ENCODE peak calls at places on chromosome 14, in ten cellular contexts. N is A549, B is esophagus squamous epithelium, U is heart left ventricle, S is tibial nerve, D is uterus, V is IMR-90, R is erythroblast, G is GM12878, X is prostate gland. F is an unnamed sample.

GRCh38 chr14:93033983-93034670 is 81.6 kb downstream of the ITPK1 start:
- DNase-seq in N (no peak), B (no peak), U (no peak), S (no peak), D (no peak), V (no peak), R (peak; percentile 18), G (no peak), X (no peak), F (no peak)

GRCh38 chr14:106845286-106846087 is 1319.1 kb downstream of the TMEM121 start:
- DNase-seq in N (peak; percentile 62), B (no peak), U (no peak), S (no peak), D (peak; percentile 30), V (no peak), R (no peak), G (peak; percentile 73), X (peak; percentile 60), F (peak; percentile 84)

GRCh38 chr14:103679351-103679750 is 35.9 kb downstream of the XRCC3 start:
- DNase-seq in N (peak; percentile 38), B (no peak), U (no peak), S (no peak), D (no peak), V (no peak), R (peak; percentile 58), G (peak; percentile 34), X (peak; percentile 10), F (peak; percentile 43)

GRCh38 chr14:84036863-84037262 is 1493.1 kb upstream of the FLRT2 start:
- DNase-seq in N (no peak), B (no peak), U (no peak), S (no peak), D (no peak), V (peak; percentile 42), R (no peak), G (peak; percentile 3), X (no peak), F (no peak)

GRCh38 chr14:102145395-102145794 is 5.7 kb downstream of the WDR20 start:
- DNase-seq in N (no peak), B (no peak), U (no peak), S (no peak), D (no peak), V (no peak), R (no peak), G (no peak), X (no peak), F (no peak)

GRCh38 chr14:59363545-59364226 is 101.5 kb downstream of the GPR135 start:
- DNase-seq in N (no peak), B (no peak), U (no peak), S (no peak), D (no peak), V (peak; percentile 42), R (no peak), G (no peak), X (no peak), F (no peak)

GRCh38 chr14:91244501-91244901 is at the start of gene GPR68:
- DNase-seq in N (no peak), B (no peak), U (peak; percentile 46), S (no peak), D (peak; percentile 39), V (peak; percentile 73), R (no peak), G (no peak), X (no peak), F (peak; percentile 34)

GRCh38 chr14:65290830-65291229 is 121.7 kb upstream of the FUT8 start:
- DNase-seq in N (no peak), B (no peak), U (no peak), S (no peak), D (no peak), V (peak; percentile 85), R (no peak), G (no peak), X (no peak), F (no peak)

GRCh38 chr14:63598821-63599220 is 42.9 kb downstream of the WDR89 start:
- DNase-seq in N (no peak), B (no peak), U (no peak), S (no peak), D (no peak), V (no peak), R (no peak), G (no peak), X (no peak), F (no peak)

GRCh38 chr14:56686416-56686815 is 106.8 kb downstream of the TMEM260 start:
- DNase-seq in N (no peak), B (no peak), U (peak; percentile 58), S (no peak), D (no peak), V (no peak), R (no peak), G (no peak), X (no peak), F (peak; percentile 44)

GRCh38 chr14:65156568-65157366 is 54.5 kb upstream of the MAX start:
- DNase-seq in N (no peak), B (no peak), U (no peak), S (peak; percentile 53), D (peak; percentile 60), V (peak; percentile 78), R (no peak), G (peak; percentile 45), X (no peak), F (no peak)

GRCh38 chr14:68386950-68387779 is 405.7 kb downstream of the ZFP36L1 start:
- DNase-seq in N (no peak), B (no peak), U (no peak), S (no peak), D (no peak), V (peak; percentile 67), R (no peak), G (no peak), X (no peak), F (no peak)

GRCh38 chr14:99094901-99095300 is 177.1 kb downstream of the BCL11B start:
- DNase-seq in N (no peak), B (no peak), U (no peak), S (no peak), D (no peak), V (no peak), R (no peak), G (no peak), X (no peak), F (no peak)

GRCh38 chr14:59358105-59358504 is 107.1 kb downstream of the GPR135 start:
- DNase-seq in N (peak; percentile 18), B (no peak), U (peak; percentile 88), S (peak; percentile 36), D (no peak), V (peak; percentile 67), R (no peak), G (no peak), X (no peak), F (no peak)

GRCh38 chr14:72906316-72906715 is 12.4 kb upstream of the DPF3 start:
- DNase-seq in N (no peak), B (no peak), U (no peak), S (no peak), D (no peak), V (peak; percentile 87), R (no peak), G (no peak), X (no peak), F (no peak)

GRCh38 chr14:58826845-58827686 is 189.3 kb downstream of the DACT1 start:
- DNase-seq in N (no peak), B (no peak), U (no peak), S (no peak), D (no peak), V (no peak), R (no peak), G (no peak), X (no peak), F (no peak)

GRCh38 chr14:22871200-22871961 is at the start of gene LRP10:
- DNase-seq in N (peak; percentile 80), B (peak; percentile 72), U (peak; percentile 96), S (peak; percentile 89), D (peak; percentile 90), V (peak; percentile 75), R (peak; percentile 94), G (peak; percentile 78), X (peak; percentile 97), F (peak; percentile 96)
- TF ChIP-seq POLR2A in N (peak; percentile 48), B (no peak), U (no peak), S (peak; percentile 93), D (peak; percentile 89), V (peak; percentile 62), R (peak; percentile 93), G (peak; percentile 80), X (peak; percentile 93), F (peak; percentile 86)

DNA sequence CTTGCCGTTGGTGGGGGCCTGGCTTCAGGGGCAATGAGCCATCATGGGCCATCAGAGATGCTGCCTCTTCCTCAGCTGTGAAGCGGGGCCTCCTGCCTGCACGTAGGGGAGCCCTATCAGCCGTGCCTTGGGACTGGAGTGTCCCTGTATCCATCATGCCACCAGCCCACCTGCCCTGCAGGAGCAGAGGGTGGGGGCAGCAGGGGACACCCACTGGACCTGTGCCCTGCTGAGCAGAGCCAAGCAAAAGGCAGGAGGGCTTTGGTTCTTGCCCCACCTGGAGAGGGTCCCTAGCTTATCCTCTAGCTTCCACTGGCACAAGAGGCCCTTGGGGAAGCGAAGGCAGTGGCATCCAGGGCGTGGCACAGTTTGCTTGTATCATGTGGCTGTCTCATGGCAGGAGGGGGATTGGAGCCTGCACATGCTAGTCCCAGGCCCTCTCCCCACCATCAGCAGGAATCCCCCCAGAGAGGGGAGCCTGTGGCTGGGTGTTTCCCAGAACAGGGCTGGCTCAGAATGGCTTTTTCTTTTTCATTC is 10.1 kb downstream of the ADSS1 start:
- DNase-seq in N (no peak), B (no peak), U (no peak), S (no peak), D (no peak), V (no peak), R (no peak), G (no peak), X (no peak), F (no peak)
- TF ChIP-seq POLR2A in N (no peak), B (no peak), U (no peak), S (no peak), D (no peak), V (no peak), R (no peak), G (no peak), X (no peak), F (no peak)

GRCh38 chr14:34051966-34052657 is 101.2 kb upstream of the EGLN3 start:
- DNase-seq in N (peak; percentile 51), B (no peak), U (no peak), S (peak; percentile 26), D (peak; percentile 63), V (no peak), R (no peak), G (peak; percentile 76), X (no peak), F (no peak)
- TF ChIP-seq POLR2A in N (no peak), B (no peak), U (no peak), S (no peak), D (no peak), V (no peak), R (no peak), G (no peak), X (no peak), F (no peak)

DNA sequence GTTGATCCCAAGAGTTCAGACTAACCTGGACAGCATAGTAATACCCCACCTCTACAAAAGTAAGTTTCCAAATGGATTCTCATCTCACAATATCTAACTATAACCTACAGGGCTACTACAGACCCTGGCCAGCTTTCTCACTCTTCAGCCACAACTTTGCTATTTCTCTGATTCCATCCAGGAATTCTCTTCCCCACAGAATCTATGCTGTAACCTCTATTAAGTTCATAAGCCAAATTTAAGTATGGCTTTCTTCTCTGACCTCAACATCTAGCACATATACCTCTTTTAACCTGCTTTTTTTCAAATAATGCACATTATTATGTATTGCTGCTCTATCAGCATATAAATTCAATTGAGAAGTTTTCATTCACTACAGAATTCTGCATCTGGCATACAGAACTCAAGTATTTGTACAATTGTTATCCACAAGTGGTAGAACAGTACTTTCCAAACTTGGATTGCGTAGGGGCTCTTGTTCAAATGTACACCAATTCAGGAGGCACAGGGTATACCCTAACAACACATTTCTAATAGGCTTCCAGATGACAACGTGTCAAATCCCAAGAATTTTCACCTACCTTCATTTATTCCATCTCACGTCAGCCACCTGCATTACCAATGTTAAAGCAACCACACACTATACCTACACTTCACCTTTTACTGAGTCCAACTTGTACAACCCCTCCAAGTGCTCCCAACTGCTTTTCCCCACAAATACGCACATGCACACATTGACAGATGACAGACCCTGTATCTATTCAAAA is 3.8 kb downstream of the RPS29 start:
- DNase-seq in N (no peak), B (no peak), U (no peak), S (no peak), D (no peak), V (no peak), R (no peak), G (no peak), X (no peak), F (no peak)
- TF ChIP-seq POLR2A in N (no peak), B (no peak), U (no peak), S (no peak), D (no peak), V (no peak), R (peak; percentile 63), G (no peak), X (no peak), F (no peak)